ENCODE peak calls at places on chromosomes 11 and 22, in six cellular contexts. N is lower lobe of right lung, X is neural crest cell, Z is EH, L is EL, B is fibroblast of lung. P is an unnamed sample.

GRCh38 chr11:45662665-45663485 is 2.5 kb downstream of the CHST1 start:
- DNase-seq in N (no peak), X (no peak), Z (peak; percentile 87), L (peak; percentile 76), B (peak; percentile 89), P (peak; percentile 84)

GRCh38 chr11:287821-288327 is 1.1 kb upstream of the PGGHG start:
- DNase-seq in N (peak; percentile 66), X (no peak), Z (no peak), L (no peak), B (no peak), P (no peak)

GRCh38 chr11:12888525-12889158 is 120.5 kb upstream of the RASSF10 start:
- DNase-seq in N (peak; percentile 86), X (peak; percentile 84), Z (peak; percentile 92), L (peak; percentile 89), B (peak; percentile 89), P (peak; percentile 96)

GRCh38 chr22:37880668-37881440 is 25.2 kb upstream of the MICALL1 start:
- DNase-seq in N (no peak), X (no peak), Z (peak; percentile 65), L (peak; percentile 53), B (peak; percentile 67), P (peak; percentile 75)

GRCh38 chr22:41968601-41969000 is 642 bp upstream of the SEPTIN3 start:
- DNase-seq in N (no peak), X (no peak), Z (no peak), L (no peak), B (no peak), P (peak; percentile 58)

GRCh38 chr22:21933413-21933812 is 19.2 kb downstream of the PPM1F start:
- DNase-seq in N (no peak), X (no peak), Z (no peak), L (no peak), B (no peak), P (no peak)

GRCh38 chr11:78516281-78516680 is 58.4 kb downstream of the NARS2 start:
- DNase-seq in N (no peak), X (no peak), Z (no peak), L (no peak), B (no peak), P (no peak)

GRCh38 chr11:122306776-122307479 is 190.9 kb upstream of the BLID start:
- DNase-seq in N (no peak), X (no peak), Z (no peak), L (no peak), B (no peak), P (no peak)

GRCh38 chr11:8907116-8907515 is 3.9 kb upstream of the AKIP1 start:
- DNase-seq in N (no peak), X (no peak), Z (peak; percentile 13), L (peak; percentile 23), B (no peak), P (no peak)

GRCh38 chr11:16096336-16096735 is 260.0 kb downstream of the SOX6 start:
- DNase-seq in N (no peak), X (no peak), Z (peak; percentile 57), L (peak; percentile 49), B (peak; percentile 50), P (no peak)

GRCh38 chr11:94781822-94782221 is 13.7 kb downstream of the AMOTL1 start:
- DNase-seq in N (no peak), X (no peak), Z (peak; percentile 88), L (peak; percentile 72), B (peak; percentile 84), P (no peak)

GRCh38 chr11:44556735-44557409 is 8.6 kb upstream of the CD82 start:
- DNase-seq in N (peak; percentile 76), X (peak; percentile 61), Z (peak; percentile 66), L (peak; percentile 59), B (peak; percentile 31), P (peak; percentile 61)

GRCh38 chr11:130648601-130649000 is 200.2 kb downstream of the ADAMTS15 start:
- DNase-seq in N (no peak), X (no peak), Z (no peak), L (no peak), B (no peak), P (no peak)

GRCh38 chr11:77198440-77198849 is 70.4 kb downstream of the MYO7A start:
- DNase-seq in N (no peak), X (peak; percentile 23), Z (peak; percentile 19), L (peak; percentile 17), B (no peak), P (peak; percentile 11)

GRCh38 chr11:77660947-77661346 is 23.4 kb upstream of the CLNS1A start:
- DNase-seq in N (no peak), X (no peak), Z (no peak), L (no peak), B (no peak), P (no peak)

GRCh38 chr11:40134820-40135219 is 1324.6 kb downstream of the LRRC4C start:
- DNase-seq in N (no peak), X (no peak), Z (no peak), L (no peak), B (peak; percentile 83), P (no peak)

GRCh38 chr11:45041556-45041955 is 90.9 kb upstream of the TP53I11 start:
- DNase-seq in N (no peak), X (no peak), Z (no peak), L (no peak), B (no peak), P (no peak)

GRCh38 chr11:111417011-111417765 is 38.1 kb upstream of the POU2AF1 start:
- DNase-seq in N (no peak), X (no peak), Z (no peak), L (no peak), B (no peak), P (no peak)

GRCh38 chr11:2435288-2436012 is 8.9 kb downstream of the TRPM5 start:
- DNase-seq in N (peak; percentile 32), X (no peak), Z (no peak), L (no peak), B (no peak), P (no peak)

GRCh38 chr22:35601743-35602633 is 15.1 kb downstream of the MB start:
- DNase-seq in N (peak; percentile 71), X (no peak), Z (peak; percentile 72), L (peak; percentile 79), B (peak; percentile 77), P (no peak)

GRCh38 chr22:24068377-24068680 is 57.2 kb downstream of the CABIN1 start:
- DNase-seq in N (no peak), X (no peak), Z (no peak), L (no peak), B (no peak), P (no peak)

GRCh38 chr22:38069372-38070249 is 12.4 kb downstream of the PICK1 start:
- DNase-seq in N (no peak), X (peak; percentile 57), Z (peak; percentile 86), L (no peak), B (peak; percentile 7), P (peak; percentile 25)

GRCh38 chr11:69799097-69799496 is 20.1 kb downstream of the FGF3 start:
- DNase-seq in N (no peak), X (no peak), Z (no peak), L (no peak), B (no peak), P (no peak)

GRCh38 chr11:121553367-121553766 is 100.6 kb upstream of the SORL1-AS1 start:
- DNase-seq in N (no peak), X (no peak), Z (no peak), L (no peak), B (no peak), P (no peak)

GRCh38 chr11:6194065-6194581 is 4.9 kb upstream of the OR52W1 start:
- DNase-seq in N (no peak), X (no peak), Z (no peak), L (no peak), B (peak; percentile 12), P (no peak)

GRCh38 chr22:49103314-49104052 is 724.2 kb downstream of the BRD1 start:
- DNase-seq in N (no peak), X (no peak), Z (no peak), L (no peak), B (no peak), P (no peak)

GRCh38 chr11:85307381-85307780 is 319.8 kb downstream of the DLG2 start:
- DNase-seq in N (no peak), X (no peak), Z (no peak), L (peak; percentile 6), B (peak; percentile 51), P (no peak)

GRCh38 chr11:106986673-106987072 is 31.6 kb downstream of the GUCY1A2 start:
- DNase-seq in N (no peak), X (no peak), Z (no peak), L (no peak), B (no peak), P (no peak)

GRCh38 chr11:36089920-36090319 is 146.1 kb downstream of the LDLRAD3 start:
- DNase-seq in N (no peak), X (no peak), Z (no peak), L (no peak), B (no peak), P (no peak)

GRCh38 chr22:31284756-31285155 is 7.5 kb downstream of the PIK3IP1 start:
- DNase-seq in N (no peak), X (no peak), Z (no peak), L (no peak), B (no peak), P (peak; percentile 41)

GRCh38 chr22:33519140-33519973 is 400.9 kb downstream of the LARGE1 start:
- DNase-seq in N (no peak), X (peak; percentile 45), Z (peak; percentile 53), L (no peak), B (peak; percentile 58), P (no peak)

GRCh38 chr22:45007247-45007945 is 2.4 kb downstream of the PHF21B start:
- DNase-seq in N (no peak), X (peak; percentile 76), Z (peak; percentile 19), L (peak; percentile 7), B (peak; percentile 55), P (no peak)

GRCh38 chr11:62324738-62325556 is 12.3 kb upstream of the ASRGL1 start:
- DNase-seq in N (peak; percentile 67), X (peak; percentile 50), Z (peak; percentile 26), L (peak; percentile 33), B (no peak), P (peak; percentile 45)

GRCh38 chr11:2539761-2540520 is 95.1 kb downstream of the KCNQ1 start:
- DNase-seq in N (peak; percentile 35), X (no peak), Z (no peak), L (no peak), B (no peak), P (no peak)

GRCh38 chr11:78350101-78350645 is 67.4 kb downstream of the GAB2 start:
- DNase-seq in N (no peak), X (no peak), Z (peak; percentile 35), L (peak; percentile 18), B (peak; percentile 26), P (peak; percentile 34)

P was measured in endothelial cell of umbilical vein.